ENCODE peak calls at places on chromosomes 5 and 9, in six cellular contexts. One of them, this sample, is unnamed.
A peak's percentile ranks its signal among the peaks of the same experiment; 100 is the strongest.

GRCh38 chr5:39121315-39121714 is 47.1 kb upstream of the RICTOR start:
- DNase-seq in aorta: no peak
- DNase-seq in effector memory CD4-positive, alpha-beta T cell: no peak
- DNase-seq in body of pancreas: no peak
- DNase-seq in astrocyte: no peak
- DNase-seq in Karpas-422: no peak
- DNase-seq in this sample: no peak

GRCh38 chr9:92122792-92123191 is 7.6 kb upstream of the SPTLC1 start:
- DNase-seq in aorta: no peak
- DNase-seq in effector memory CD4-positive, alpha-beta T cell: no peak
- DNase-seq in body of pancreas: no peak
- DNase-seq in astrocyte: no peak
- DNase-seq in Karpas-422: no peak
- DNase-seq in this sample: no peak

GRCh38 chr5:36820900-36821299 is 55.7 kb upstream of the NIPBL start:
- DNase-seq in aorta: no peak
- DNase-seq in effector memory CD4-positive, alpha-beta T cell: no peak
- DNase-seq in body of pancreas: no peak
- DNase-seq in astrocyte: no peak
- DNase-seq in Karpas-422: no peak
- DNase-seq in this sample: no peak

GRCh38 chr5:20610650-20611049 is 622.6 kb upstream of the CDH18 start:
- DNase-seq in aorta: no peak
- DNase-seq in effector memory CD4-positive, alpha-beta T cell: no peak
- DNase-seq in body of pancreas: no peak
- DNase-seq in astrocyte: no peak
- DNase-seq in Karpas-422: no peak
- DNase-seq in this sample: no peak

GRCh38 chr5:103346162-103346748 is 87.7 kb downstream of the MACIR start:
- DNase-seq in aorta: no peak
- DNase-seq in effector memory CD4-positive, alpha-beta T cell: no peak
- DNase-seq in body of pancreas: no peak
- DNase-seq in astrocyte: no peak
- DNase-seq in Karpas-422: no peak
- DNase-seq in this sample: no peak

GRCh38 chr5:138459311-138459710 is 6.0 kb upstream of the EGR1 start:
- DNase-seq in aorta: peak; percentile 81
- DNase-seq in effector memory CD4-positive, alpha-beta T cell: peak; percentile 75
- DNase-seq in body of pancreas: no peak
- DNase-seq in astrocyte: no peak
- DNase-seq in Karpas-422: no peak
- DNase-seq in this sample: peak; percentile 45

GRCh38 chr5:39465843-39466242 is 41.1 kb upstream of the DAB2 start:
- DNase-seq in aorta: no peak
- DNase-seq in effector memory CD4-positive, alpha-beta T cell: no peak
- DNase-seq in body of pancreas: no peak
- DNase-seq in astrocyte: no peak
- DNase-seq in Karpas-422: no peak
- DNase-seq in this sample: no peak

GRCh38 chr5:149265559-149265958 is 6.1 kb upstream of the AFAP1L1 start:
- DNase-seq in aorta: no peak
- DNase-seq in effector memory CD4-positive, alpha-beta T cell: no peak
- DNase-seq in body of pancreas: no peak
- DNase-seq in astrocyte: peak; percentile 30
- DNase-seq in Karpas-422: peak; percentile 46
- DNase-seq in this sample: no peak

GRCh38 chr5:138662599-138662998 is 87.4 kb upstream of the HSPA9 start:
- DNase-seq in aorta: no peak
- DNase-seq in effector memory CD4-positive, alpha-beta T cell: no peak
- DNase-seq in body of pancreas: no peak
- DNase-seq in astrocyte: no peak
- DNase-seq in Karpas-422: peak; percentile 43
- DNase-seq in this sample: peak; percentile 32

GRCh38 chr5:172235827-172236749 is 42.1 kb downstream of the EFCAB9 start:
- DNase-seq in aorta: no peak
- DNase-seq in effector memory CD4-positive, alpha-beta T cell: no peak
- DNase-seq in body of pancreas: peak; percentile 47
- DNase-seq in astrocyte: no peak
- DNase-seq in Karpas-422: no peak
- DNase-seq in this sample: no peak

GRCh38 chr9:34961574-34962480 is 3.7 kb downstream of the PHF24 start:
- DNase-seq in aorta: no peak
- DNase-seq in effector memory CD4-positive, alpha-beta T cell: no peak
- DNase-seq in body of pancreas: no peak
- DNase-seq in astrocyte: peak; percentile 54
- DNase-seq in Karpas-422: no peak
- DNase-seq in this sample: no peak

GRCh38 chr9:124264812-124265211 is 7.1 kb downstream of the NEK6 start:
- DNase-seq in aorta: no peak
- DNase-seq in effector memory CD4-positive, alpha-beta T cell: no peak
- DNase-seq in body of pancreas: no peak
- DNase-seq in astrocyte: peak; percentile 59
- DNase-seq in Karpas-422: peak; percentile 98
- DNase-seq in this sample: no peak

GRCh38 chr9:118594428-118594827 is 774.8 kb downstream of the BRINP1 start:
- DNase-seq in aorta: no peak
- DNase-seq in effector memory CD4-positive, alpha-beta T cell: no peak
- DNase-seq in body of pancreas: no peak
- DNase-seq in astrocyte: no peak
- DNase-seq in Karpas-422: no peak
- DNase-seq in this sample: no peak

GRCh38 chr5:173258466-173258865 is 23.5 kb upstream of the NKX2-5 start:
- DNase-seq in aorta: no peak
- DNase-seq in effector memory CD4-positive, alpha-beta T cell: no peak
- DNase-seq in body of pancreas: no peak
- DNase-seq in astrocyte: no peak
- DNase-seq in Karpas-422: no peak
- DNase-seq in this sample: no peak

GRCh38 chr9:110922145-110922544 is 116.1 kb downstream of the LPAR1 start:
- DNase-seq in aorta: no peak
- DNase-seq in effector memory CD4-positive, alpha-beta T cell: no peak
- DNase-seq in body of pancreas: no peak
- DNase-seq in astrocyte: no peak
- DNase-seq in Karpas-422: no peak
- DNase-seq in this sample: no peak

GRCh38 chr5:80937591-80937990 is 22.6 kb upstream of the RASGRF2 start:
- DNase-seq in aorta: no peak
- DNase-seq in effector memory CD4-positive, alpha-beta T cell: no peak
- DNase-seq in body of pancreas: no peak
- DNase-seq in astrocyte: no peak
- DNase-seq in Karpas-422: no peak
- DNase-seq in this sample: no peak

GRCh38 chr5:40364441-40364840 is 315.3 kb upstream of the PTGER4 start:
- DNase-seq in aorta: no peak
- DNase-seq in effector memory CD4-positive, alpha-beta T cell: no peak
- DNase-seq in body of pancreas: no peak
- DNase-seq in astrocyte: no peak
- DNase-seq in Karpas-422: no peak
- DNase-seq in this sample: no peak

GRCh38 chr5:154478752-154479159 is 729 bp upstream of the HAND1 start:
- DNase-seq in aorta: no peak
- DNase-seq in effector memory CD4-positive, alpha-beta T cell: no peak
- DNase-seq in body of pancreas: no peak
- DNase-seq in astrocyte: no peak
- DNase-seq in Karpas-422: no peak
- DNase-seq in this sample: no peak

GRCh38 chr5:103375356-103375755 is 116.8 kb downstream of the MACIR start:
- DNase-seq in aorta: no peak
- DNase-seq in effector memory CD4-positive, alpha-beta T cell: no peak
- DNase-seq in body of pancreas: peak; percentile 22
- DNase-seq in astrocyte: peak; percentile 79
- DNase-seq in Karpas-422: peak; percentile 52
- DNase-seq in this sample: no peak

GRCh38 chr5:55650391-55650790 is 61.7 kb downstream of the SLC38A9 start:
- DNase-seq in aorta: no peak
- DNase-seq in effector memory CD4-positive, alpha-beta T cell: no peak
- DNase-seq in body of pancreas: no peak
- DNase-seq in astrocyte: peak; percentile 82
- DNase-seq in Karpas-422: no peak
- DNase-seq in this sample: peak; percentile 45

GRCh38 chr9:131583836-131584555 is 38.7 kb downstream of the PRRT1B start:
- DNase-seq in aorta: peak; percentile 59
- DNase-seq in effector memory CD4-positive, alpha-beta T cell: no peak
- DNase-seq in body of pancreas: no peak
- DNase-seq in astrocyte: no peak
- DNase-seq in Karpas-422: no peak
- DNase-seq in this sample: no peak

GRCh38 chr5:132265336-132266030 is 8.0 kb downstream of the PDLIM4 start:
- DNase-seq in aorta: peak; percentile 85
- DNase-seq in effector memory CD4-positive, alpha-beta T cell: no peak
- DNase-seq in body of pancreas: peak; percentile 50
- DNase-seq in astrocyte: peak; percentile 92
- DNase-seq in Karpas-422: no peak
- DNase-seq in this sample: no peak

GRCh38 chr5:73448451-73449136 is at the start of gene FOXD1:
- DNase-seq in aorta: peak; percentile 95
- DNase-seq in effector memory CD4-positive, alpha-beta T cell: no peak
- DNase-seq in body of pancreas: peak; percentile 60
- DNase-seq in astrocyte: peak; percentile 96
- DNase-seq in Karpas-422: peak; percentile 79
- DNase-seq in this sample: peak; percentile 80

GRCh38 chr5:172370648-172371248 is 83.6 kb downstream of the SH3PXD2B start:
- DNase-seq in aorta: no peak
- DNase-seq in effector memory CD4-positive, alpha-beta T cell: no peak
- DNase-seq in body of pancreas: peak; percentile 68
- DNase-seq in astrocyte: peak; percentile 23
- DNase-seq in Karpas-422: peak; percentile 84
- DNase-seq in this sample: peak; percentile 27

GRCh38 chr5:14849516-14850294 is 21.9 kb downstream of the ANKH start:
- DNase-seq in aorta: no peak
- DNase-seq in effector memory CD4-positive, alpha-beta T cell: no peak
- DNase-seq in body of pancreas: no peak
- DNase-seq in astrocyte: peak; percentile 62
- DNase-seq in Karpas-422: no peak
- DNase-seq in this sample: no peak

GRCh38 chr5:168401880-168402279 is 84.4 kb upstream of the RARS1 start:
- DNase-seq in aorta: no peak
- DNase-seq in effector memory CD4-positive, alpha-beta T cell: no peak
- DNase-seq in body of pancreas: no peak
- DNase-seq in astrocyte: no peak
- DNase-seq in Karpas-422: no peak
- DNase-seq in this sample: no peak

GRCh38 chr9:1120500-1120899 is 70.3 kb downstream of the DMRT2 start:
- DNase-seq in aorta: no peak
- DNase-seq in effector memory CD4-positive, alpha-beta T cell: no peak
- DNase-seq in body of pancreas: no peak
- DNase-seq in astrocyte: no peak
- DNase-seq in Karpas-422: no peak
- DNase-seq in this sample: no peak

GRCh38 chr5:122126711-122127385 is 2.5 kb upstream of the ZNF474 start:
- DNase-seq in aorta: no peak
- DNase-seq in effector memory CD4-positive, alpha-beta T cell: no peak
- DNase-seq in body of pancreas: no peak
- DNase-seq in astrocyte: peak; percentile 41
- DNase-seq in Karpas-422: no peak
- DNase-seq in this sample: no peak

GRCh38 chr9:28264368-28264767 is 691.1 kb upstream of the C9orf72 start:
- DNase-seq in aorta: no peak
- DNase-seq in effector memory CD4-positive, alpha-beta T cell: no peak
- DNase-seq in body of pancreas: no peak
- DNase-seq in astrocyte: peak; percentile 38
- DNase-seq in Karpas-422: no peak
- DNase-seq in this sample: no peak

GRCh38 chr9:107172979-107173347 is 110.1 kb upstream of the RAD23B start:
- DNase-seq in aorta: no peak
- DNase-seq in effector memory CD4-positive, alpha-beta T cell: no peak
- DNase-seq in body of pancreas: no peak
- DNase-seq in astrocyte: no peak
- DNase-seq in Karpas-422: no peak
- DNase-seq in this sample: no peak

GRCh38 chr9:74742792-74743389 is 144.8 kb downstream of the TRPM6 start:
- DNase-seq in aorta: no peak
- DNase-seq in effector memory CD4-positive, alpha-beta T cell: no peak
- DNase-seq in body of pancreas: peak; percentile 20
- DNase-seq in astrocyte: peak; percentile 10
- DNase-seq in Karpas-422: peak; percentile 64
- DNase-seq in this sample: peak; percentile 21

DNA sequence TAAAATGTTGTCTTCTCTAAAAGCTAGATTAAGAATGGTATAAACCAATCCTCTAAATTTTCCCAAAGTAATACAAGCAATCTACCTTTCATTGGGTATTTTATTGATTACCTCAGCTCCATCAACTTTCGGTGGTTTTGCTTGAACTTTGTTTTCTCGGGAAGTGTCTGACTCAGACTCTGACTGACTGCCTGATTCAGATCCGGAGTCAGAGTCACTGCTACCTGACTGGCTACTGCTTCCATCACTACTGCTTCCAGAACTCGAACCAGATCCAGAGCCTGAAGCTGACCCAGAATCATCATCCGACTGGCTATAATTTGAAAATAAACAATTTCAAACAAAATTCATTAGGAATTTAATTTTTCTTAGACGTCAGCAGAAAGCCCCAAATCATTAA is 24.0 kb downstream of the CHD1 start:
- DNase-seq in aorta: no peak
- DNase-seq in effector memory CD4-positive, alpha-beta T cell: no peak
- DNase-seq in body of pancreas: no peak
- DNase-seq in astrocyte: peak; percentile 52
- DNase-seq in Karpas-422: no peak
- DNase-seq in this sample: no peak
- H3K4me1 ChIP-seq in aorta: no peaks in the 10 kb centered on the region
- H3K4me1 ChIP-seq in effector memory CD4-positive, alpha-beta T cell: peaks cover 7% of the 10 kb centered on the region
- H3K4me1 ChIP-seq in body of pancreas: peaks cover 10% of the 10 kb centered on the region
- H3K4me1 ChIP-seq in astrocyte: peaks cover 18% of the 10 kb centered on the region
- H3K4me1 ChIP-seq in Karpas-422: peaks cover 3% of the 10 kb centered on the region
- H3K4me1 ChIP-seq in this sample: no peaks in the 10 kb centered on the region

GRCh38 chr5:37833990-37834389 is 5.9 kb downstream of the GDNF start:
- DNase-seq in aorta: no peak
- DNase-seq in effector memory CD4-positive, alpha-beta T cell: no peak
- DNase-seq in body of pancreas: no peak
- DNase-seq in astrocyte: no peak
- DNase-seq in Karpas-422: no peak
- DNase-seq in this sample: peak; percentile 47
- H3K4me1 ChIP-seq in aorta: no peaks in the 10 kb centered on the region
- H3K4me1 ChIP-seq in effector memory CD4-positive, alpha-beta T cell: peaks cover 9% of the 10 kb centered on the region
- H3K4me1 ChIP-seq in body of pancreas: peaks cover 34% of the 10 kb centered on the region
- H3K4me1 ChIP-seq in astrocyte: peaks cover 36% of the 10 kb centered on the region
- H3K4me1 ChIP-seq in Karpas-422: peaks cover 4% of the 10 kb centered on the region
- H3K4me1 ChIP-seq in this sample: peaks cover 34% of the 10 kb centered on the region

GRCh38 chr9:76609285-76610008 is 150.5 kb downstream of the GCNT1 start:
- DNase-seq in aorta: no peak
- DNase-seq in effector memory CD4-positive, alpha-beta T cell: no peak
- DNase-seq in body of pancreas: no peak
- DNase-seq in astrocyte: no peak
- DNase-seq in Karpas-422: no peak
- DNase-seq in this sample: no peak
- H3K4me1 ChIP-seq in aorta: no peaks in the 10 kb centered on the region
- H3K4me1 ChIP-seq in effector memory CD4-positive, alpha-beta T cell: no peaks in the 10 kb centered on the region
- H3K4me1 ChIP-seq in body of pancreas: peaks cover 7% of the 10 kb centered on the region
- H3K4me1 ChIP-seq in astrocyte: no peaks in the 10 kb centered on the region
- H3K4me1 ChIP-seq in Karpas-422: peaks cover 9% of the 10 kb centered on the region
- H3K4me1 ChIP-seq in this sample: no peaks in the 10 kb centered on the region

DNA sequence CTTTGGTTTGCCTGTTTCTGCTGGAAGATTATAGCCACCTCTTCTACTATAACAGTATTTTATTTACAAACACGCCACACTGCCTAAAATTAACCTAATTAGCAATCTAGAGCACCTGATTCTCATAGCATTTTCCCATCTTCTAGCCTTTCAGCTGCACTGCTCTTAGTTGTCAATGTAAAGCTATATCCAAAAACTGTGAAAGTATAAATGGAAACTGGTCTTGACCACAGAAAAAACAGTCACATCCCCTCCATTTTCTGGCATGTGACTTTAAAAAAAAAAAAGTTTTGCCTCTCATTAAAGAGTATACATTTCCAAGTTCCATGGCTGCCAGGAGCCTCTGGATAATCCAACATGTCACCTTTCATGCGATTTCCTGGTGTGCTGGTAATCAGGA is 287.8 kb downstream of the DTWD2 start:
- DNase-seq in aorta: no peak
- DNase-seq in effector memory CD4-positive, alpha-beta T cell: no peak
- DNase-seq in body of pancreas: no peak
- DNase-seq in astrocyte: no peak
- DNase-seq in Karpas-422: no peak
- DNase-seq in this sample: no peak
- H3K4me1 ChIP-seq in aorta: no peaks in the 10 kb centered on the region
- H3K4me1 ChIP-seq in effector memory CD4-positive, alpha-beta T cell: no peaks in the 10 kb centered on the region
- H3K4me1 ChIP-seq in body of pancreas: no peaks in the 10 kb centered on the region
- H3K4me1 ChIP-seq in astrocyte: peaks cover 4% of the 10 kb centered on the region
- H3K4me1 ChIP-seq in Karpas-422: no peaks in the 10 kb centered on the region
- H3K4me1 ChIP-seq in this sample: no peaks in the 10 kb centered on the region